ENCODE peak calls at places on chromosomes 7 and 10, in five cellular contexts. G, T, R, O and H are unnamed samples.
A peak's percentile ranks its signal among the peaks of the same experiment; 100 is the strongest.

GRCh38 chr10:61992059-61992460 is 90.6 kb downstream of the ARID5B start:
- DNase-seq in G (no peak), T (no peak), R (no peak), O (peak; percentile 53), H (no peak)

GRCh38 chr10:66555061-66555460 is 370.8 kb upstream of the LRRTM3 start:
- DNase-seq in G (no peak), T (no peak), R (no peak), O (no peak), H (no peak)

GRCh38 chr7:55903985-55904759 is 16.9 kb downstream of the ZNF713 start:
- DNase-seq in G (no peak), T (no peak), R (no peak), O (no peak), H (no peak)

GRCh38 chr7:127770870-127771269 is 118.9 kb downstream of the SND1 start:
- DNase-seq in G (no peak), T (no peak), R (peak; percentile 65), O (peak; percentile 65), H (no peak)

GRCh38 chr7:30309302-30309701 is 24.9 kb downstream of the ZNRF2 start:
- DNase-seq in G (no peak), T (no peak), R (no peak), O (no peak), H (no peak)

GRCh38 chr10:80739963-80740715 is 202.4 kb downstream of the SH2D4B start:
- DNase-seq in G (no peak), T (no peak), R (no peak), O (no peak), H (no peak)

GRCh38 chr10:132929953-132930640 is 12.3 kb downstream of the CFAP46 start:
- DNase-seq in G (no peak), T (no peak), R (no peak), O (no peak), H (no peak)

GRCh38 chr10:58843760-58844159 is 331.1 kb downstream of the BICC1 start:
- DNase-seq in G (no peak), T (no peak), R (no peak), O (no peak), H (no peak)

GRCh38 chr7:44398506-44398905 is 73.1 kb upstream of the CAMK2B start:
- DNase-seq in G (peak; percentile 74), T (no peak), R (no peak), O (no peak), H (no peak)

GRCh38 chr10:51999089-51999488 is 299.7 kb upstream of the CSTF2T start:
- DNase-seq in G (no peak), T (no peak), R (peak; percentile 9), O (peak; percentile 45), H (no peak)

GRCh38 chr10:124138195-124138882 is 44.9 kb upstream of the CHST15 start:
- DNase-seq in G (peak; percentile 77), T (no peak), R (peak; percentile 24), O (peak; percentile 62), H (no peak)

GRCh38 chr7:66952343-66953043 is 31.5 kb downstream of the TMEM248 start:
- DNase-seq in G (no peak), T (peak; percentile 86), R (peak; percentile 66), O (peak; percentile 60), H (no peak)

GRCh38 chr7:15839415-15840100 is 153.1 kb upstream of the MEOX2 start:
- DNase-seq in G (peak; percentile 11), T (no peak), R (peak; percentile 45), O (peak; percentile 46), H (no peak)

GRCh38 chr10:44801383-44802327 is 109.5 kb upstream of the TMEM72 start:
- DNase-seq in G (peak; percentile 32), T (no peak), R (peak; percentile 39), O (peak; percentile 67), H (no peak)

GRCh38 chr7:42192851-42193456 is 44.1 kb downstream of the GLI3 start:
- DNase-seq in G (no peak), T (no peak), R (no peak), O (no peak), H (no peak)

GRCh38 chr10:132524443-132525285 is 12.9 kb upstream of the INPP5A start:
- DNase-seq in G (no peak), T (no peak), R (no peak), O (no peak), H (no peak)

GRCh38 chr10:131920151-131920550 is 19.3 kb downstream of the PPP2R2D start:
- DNase-seq in G (no peak), T (no peak), R (no peak), O (no peak), H (no peak)

GRCh38 chr10:29804025-29804852 is 169.5 kb upstream of the SVIL start:
- DNase-seq in G (no peak), T (peak; percentile 82), R (peak; percentile 75), O (peak; percentile 90), H (no peak)